ENCODE peak calls at places on chromosomes 7 and 10, in ten cellular contexts. A is IMR-90, S is cardiac muscle cell, B is heart left ventricle, K is uterus, N is hepatocyte, T is lower lobe of right lung, W is H9, P is SK-N-SH, I is A549. M is an unnamed sample.

GRCh38 chr7:131000389-131000788 is 266.4 kb upstream of the KLF14 start:
- DNase-seq in A (no peak), S (no peak), B (no peak), K (no peak), N (no peak), T (no peak), W (no peak), P (no peak), I (no peak), M (no peak)

GRCh38 chr7:41005381-41005901 is 697.4 kb downstream of the INHBA start:
- DNase-seq in A (peak; percentile 92), S (peak; percentile 81), B (peak; percentile 17), K (no peak), N (no peak), T (no peak), W (no peak), P (no peak), I (peak; percentile 35), M (no peak)

GRCh38 chr10:97466755-97467154 is 20.8 kb downstream of the ZDHHC16 start:
- DNase-seq in A (peak; percentile 37), S (no peak), B (no peak), K (no peak), N (no peak), T (no peak), W (no peak), P (no peak), I (no peak), M (no peak)

GRCh38 chr7:140084972-140085371 is 22.2 kb upstream of the PARP12 start:
- DNase-seq in A (no peak), S (no peak), B (no peak), K (no peak), N (no peak), T (no peak), W (no peak), P (no peak), I (no peak), M (no peak)

GRCh38 chr7:158357106-158357897 is 230.3 kb downstream of the PTPRN2 start:
- DNase-seq in A (no peak), S (no peak), B (no peak), K (no peak), N (no peak), T (no peak), W (no peak), P (no peak), I (no peak), M (no peak)

GRCh38 chr7:43569424-43569823 is 13.5 kb upstream of the STK17A start:
- DNase-seq in A (peak; percentile 84), S (peak; percentile 30), B (no peak), K (no peak), N (no peak), T (no peak), W (no peak), P (no peak), I (no peak), M (no peak)

GRCh38 chr10:1638889-1639418 is 98.4 kb downstream of the ADARB2 start:
- DNase-seq in A (no peak), S (no peak), B (no peak), K (no peak), N (no peak), T (no peak), W (no peak), P (no peak), I (no peak), M (no peak)

GRCh38 chr10:66284621-66285020 is 641.2 kb upstream of the LRRTM3 start:
- DNase-seq in A (no peak), S (no peak), B (no peak), K (no peak), N (no peak), T (no peak), W (no peak), P (no peak), I (no peak), M (no peak)

GRCh38 chr10:122033224-122033926 is 44.4 kb downstream of the TACC2 start:
- DNase-seq in A (no peak), S (no peak), B (peak; percentile 52), K (no peak), N (peak; percentile 29), T (peak; percentile 68), W (no peak), P (no peak), I (peak; percentile 56), M (no peak)

GRCh38 chr7:83248000-83248399 is 85.3 kb upstream of the PCLO start:
- DNase-seq in A (no peak), S (no peak), B (no peak), K (no peak), N (no peak), T (no peak), W (no peak), P (no peak), I (peak; percentile 5), M (no peak)

GRCh38 chr10:130429809-130430208 is 293.6 kb downstream of the GLRX3 start:
- DNase-seq in A (no peak), S (no peak), B (no peak), K (no peak), N (no peak), T (no peak), W (peak; percentile 2), P (no peak), I (no peak), M (no peak)

GRCh38 chr7:94374721-94375120 is 20.0 kb upstream of the COL1A2 start:
- DNase-seq in A (no peak), S (peak; percentile 32), B (no peak), K (no peak), N (no peak), T (no peak), W (no peak), P (no peak), I (no peak), M (no peak)
- H3K27ac ChIP-seq in A (peak overlapping the region; percentile 100), S (peak overlapping the region; percentile 53), B (peak overlapping the region; percentile 91), K (peak overlapping the region; percentile 89), N (peak overlapping the region; percentile 99), T (peak overlapping the region; percentile 32), W (no peak overlapping the region), P (peak overlapping the region; percentile 96), I (no peak overlapping the region), M (peak overlapping the region; percentile 61)

DNA sequence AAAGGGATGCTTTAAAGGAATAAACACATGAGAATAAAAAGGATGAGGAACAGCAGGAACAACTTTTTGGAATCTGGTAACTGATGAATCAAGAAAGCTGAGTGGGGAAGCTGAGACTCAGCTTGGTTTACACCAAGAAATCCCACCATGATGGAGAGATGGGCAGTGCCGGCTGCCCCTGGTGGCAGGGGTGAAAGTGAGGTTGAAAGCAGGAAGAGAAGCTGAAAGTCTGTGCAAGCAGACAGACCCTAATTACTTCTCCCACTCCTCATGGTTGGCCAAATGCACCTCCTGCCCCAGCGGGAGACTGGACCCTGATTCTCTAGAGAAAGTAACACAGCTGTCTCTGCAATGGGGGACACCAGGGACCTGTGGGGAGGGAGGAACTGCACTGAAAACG is 57.6 kb upstream of the NANOS1 start:
- DNase-seq in A (no peak), S (no peak), B (no peak), K (no peak), N (no peak), T (no peak), W (peak; percentile 23), P (no peak), I (no peak), M (no peak)
- TF ChIP-seq CTCF in A (no peak), S (no peak), B (no peak), K (no peak), N (no peak), T (no peak), W (peak; percentile 38), P (no peak), I (no peak), M (no peak)

DNA sequence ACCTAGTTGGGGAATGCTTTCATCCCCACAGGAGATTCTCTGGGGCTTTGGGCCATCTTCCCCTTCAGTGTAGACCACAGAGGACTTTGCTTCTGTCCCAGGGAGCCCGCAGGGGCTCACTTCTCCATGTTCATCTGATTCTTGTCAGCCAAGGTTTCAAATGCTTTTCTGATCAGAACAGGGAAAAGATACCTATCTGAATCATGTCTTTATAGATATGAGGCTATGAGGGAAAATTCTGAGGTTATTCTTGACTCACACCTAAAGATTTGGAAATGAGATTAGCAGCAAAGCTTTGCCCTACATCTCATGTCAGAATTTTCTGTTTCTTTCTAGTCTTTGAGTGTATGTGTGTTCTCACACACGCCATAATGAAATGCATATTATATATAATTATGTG is 53.3 kb downstream of the FIGNL1 start:
- DNase-seq in A (no peak), S (no peak), B (no peak), K (no peak), N (no peak), T (no peak), W (no peak), P (no peak), I (no peak), M (no peak)
- H3K9me3 ChIP-seq in A (no peaks in the 10 kb centered on the region), S (no peaks in the 10 kb centered on the region), B (no peaks in the 10 kb centered on the region), K (no peaks in the 10 kb centered on the region), N (no peaks in the 10 kb centered on the region), T (no peaks in the 10 kb centered on the region), W (no peaks in the 10 kb centered on the region), P (no peaks in the 10 kb centered on the region), I (no peaks in the 10 kb centered on the region), M (no peaks in the 10 kb centered on the region)

GRCh38 chr7:31776616-31777015 is 89.6 kb downstream of the PPP1R17 start:
- DNase-seq in A (peak; percentile 84), S (peak; percentile 61), B (no peak), K (no peak), N (no peak), T (no peak), W (no peak), P (no peak), I (peak; percentile 22), M (no peak)
- H3K27ac ChIP-seq in A (no peak overlapping the region), S (no peak overlapping the region), B (no peak overlapping the region), K (no peak overlapping the region), N (no peak overlapping the region), T (no peak overlapping the region), W (no peak overlapping the region), P (no peak overlapping the region), I (no peak overlapping the region), M (no peak overlapping the region)

GRCh38 chr10:69867699-69868558 is 66.2 kb downstream of the COL13A1 start:
- DNase-seq in A (no peak), S (no peak), B (no peak), K (no peak), N (no peak), T (no peak), W (peak; percentile 76), P (no peak), I (no peak), M (peak; percentile 32)
- TF ChIP-seq CTCF in A (no peak), S (no peak), B (no peak), K (no peak), N (no peak), T (no peak), W (peak; percentile 62), P (no peak), I (no peak), M (no peak)

DNA sequence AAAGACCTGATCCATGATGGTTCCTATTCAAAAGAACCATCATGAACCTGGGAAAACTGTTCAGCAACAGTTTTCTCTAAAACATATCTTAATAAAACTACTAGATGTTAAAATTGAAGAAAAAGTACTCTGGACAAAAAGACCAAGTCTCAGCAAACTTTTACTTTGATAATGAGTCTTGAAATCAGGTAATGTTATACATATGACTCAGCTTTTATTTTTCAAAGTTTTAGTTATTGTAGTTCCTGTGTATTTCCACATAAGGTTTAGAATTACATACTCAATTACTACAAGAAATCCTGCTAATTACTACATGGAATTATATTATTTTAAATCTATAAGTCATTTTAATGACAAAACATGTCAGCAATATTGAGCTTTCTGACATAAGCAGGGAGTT is 42.2 kb downstream of the ZNF33B start:
- DNase-seq in A (peak; percentile 2), S (no peak), B (no peak), K (no peak), N (no peak), T (no peak), W (no peak), P (no peak), I (no peak), M (no peak)
- H3K9me3 ChIP-seq in A (peaks cover 16% of the 10 kb centered on the region), S (no peaks in the 10 kb centered on the region), B (no peaks in the 10 kb centered on the region), K (no peaks in the 10 kb centered on the region), N (peaks cover 49% of the 10 kb centered on the region), T (peaks cover 41% of the 10 kb centered on the region), W (peaks cover 49% of the 10 kb centered on the region), P (peaks cover 27% of the 10 kb centered on the region), I (peaks cover 90% of the 10 kb centered on the region), M (peaks cover 20% of the 10 kb centered on the region)

M was measured in psoas muscle.